ENCODE peak calls at places on chromosomes 3 and 15, in six cellular contexts. H, K, S, J, P and L are unnamed samples.

GRCh38 chr3:189944285-189945145 is 176.2 kb downstream of the P3H2 start:
- DNase-seq in S (no peak), K (no peak), H (no peak), J (no peak), P (no peak), L (no peak)

GRCh38 chr15:25800761-25801515 is 62.2 kb downstream of the ATP10A start:
- DNase-seq in K (no peak), S (no peak), H (no peak), J (no peak), P (no peak), L (no peak)

GRCh38 chr3:8110966-8111798 is 390.4 kb upstream of the LMCD1 start:
- DNase-seq in S (no peak), H (peak; percentile 27), P (peak; percentile 75), J (no peak), K (peak; percentile 64), L (peak; percentile 69)

GRCh38 chr15:41079717-41080116 is 36.4 kb downstream of the INO80 start:
- DNase-seq in S (no peak), J (no peak), K (no peak), P (no peak), H (no peak), L (no peak)

GRCh38 chr15:44208956-44209355 is 13.9 kb upstream of the FRMD5 start:
- DNase-seq in P (no peak), J (no peak), H (no peak), S (no peak), K (no peak), L (no peak)

GRCh38 chr3:142586803-142587406 is 8.4 kb upstream of the ATR start:
- DNase-seq in J (no peak), P (peak; percentile 88), S (no peak), K (peak; percentile 42), H (no peak), L (peak; percentile 36)

GRCh38 chr3:29335438-29335837 is 54.6 kb downstream of the RBMS3 start:
- DNase-seq in J (peak; percentile 84), H (no peak), P (peak; percentile 99), K (no peak), S (no peak), L (no peak)

GRCh38 chr15:31442203-31443090 is 115.8 kb downstream of the KLF13 start:
- DNase-seq in H (no peak), S (no peak), P (peak; percentile 86), J (no peak), K (no peak), L (no peak)

GRCh38 chr3:53571264-53571663 is 76.9 kb downstream of the CACNA1D start:
- DNase-seq in P (no peak), H (no peak), S (no peak), K (no peak), J (no peak), L (no peak)

GRCh38 chr3:172044833-172045585 is 5.6 kb downstream of the FNDC3B start:
- DNase-seq in P (no peak), J (no peak), K (no peak), H (no peak), S (no peak), L (no peak)

GRCh38 chr15:31932581-31932980 is 97.7 kb upstream of the CHRNA7 start:
- DNase-seq in S (no peak), P (no peak), K (no peak), J (no peak), H (no peak), L (no peak)

GRCh38 chr3:18027161-18027939 is 284.9 kb upstream of the TBC1D5 start:
- DNase-seq in P (peak; percentile 8), H (no peak), J (no peak), K (no peak), S (no peak), L (no peak)

GRCh38 chr3:197015790-197016705 is 13.6 kb downstream of the MELTF start:
- DNase-seq in P (no peak), S (no peak), K (no peak), H (no peak), J (no peak), L (no peak)

GRCh38 chr15:51129513-51130197 is 34.9 kb upstream of the TNFAIP8L3 start:
- DNase-seq in K (no peak), P (no peak), H (no peak), J (no peak), S (no peak), L (no peak)

GRCh38 chr3:100537646-100538338 is 45.4 kb downstream of the TMEM45A start:
- DNase-seq in K (no peak), J (no peak), P (no peak), H (no peak), S (no peak), L (no peak)

GRCh38 chr15:58547628-58548307 is 116.0 kb downstream of the LIPC start:
- DNase-seq in H (no peak), S (no peak), J (peak; percentile 38), P (no peak), K (no peak), L (no peak)

GRCh38 chr3:195897081-195897852 is 11.1 kb downstream of the TNK2 start:
- DNase-seq in J (no peak), K (no peak), P (peak; percentile 68), S (no peak), H (no peak), L (peak; percentile 19)

GRCh38 chr3:171784937-171785336 is 25.3 kb downstream of the PLD1 start:
- DNase-seq in H (no peak), S (no peak), P (no peak), J (no peak), K (no peak), L (no peak)

GRCh38 chr3:185713015-185713414 is 111.8 kb downstream of the IGF2BP2 start:
- DNase-seq in K (no peak), H (no peak), J (no peak), S (no peak), P (no peak), L (no peak)

GRCh38 chr3:137763594-137763938 is 549 bp upstream of the SOX14 start:
- DNase-seq in P (no peak), H (no peak), S (no peak), K (no peak), J (no peak), L (no peak)

GRCh38 chr15:87639305-87640011 is 617.1 kb downstream of the NTRK3 start:
- DNase-seq in K (no peak), J (no peak), H (no peak), P (peak; percentile 19), S (no peak), L (no peak)

GRCh38 chr3:183638092-183638644 is 2.7 kb downstream of the KLHL24 start:
- DNase-seq in K (no peak), S (no peak), J (no peak), H (no peak), P (no peak), L (no peak)

GRCh38 chr3:141076821-141077571 is 25.8 kb downstream of the SPSB4 start:
- DNase-seq in J (no peak), K (no peak), H (no peak), P (peak; percentile 23), S (no peak), L (no peak)

GRCh38 chr15:64775551-64776401 is at the start of gene RBPMS2:
- DNase-seq in J (no peak), S (no peak), H (no peak), P (peak; percentile 8), K (no peak), L (peak; percentile 29)

GRCh38 chr3:194472290-194472920 is 14.4 kb downstream of the ATP13A3 start:
- DNase-seq in S (no peak), P (peak; percentile 83), H (no peak), J (no peak), K (peak; percentile 41), L (peak; percentile 34)

GRCh38 chr3:24145981-24146822 is 201.1 kb downstream of the NR1D2 start:
- DNase-seq in J (no peak), H (no peak), P (peak; percentile 91), K (no peak), S (no peak), L (no peak)

GRCh38 chr3:134028486-134029255 is 1.1 kb downstream of the SLCO2A1 start:
- DNase-seq in S (no peak), K (no peak), P (no peak), H (no peak), J (no peak), L (no peak)

GRCh38 chr15:34470892-34471291 is 33.3 kb upstream of the GOLGA8A start:
- DNase-seq in P (no peak), S (no peak), K (no peak), H (no peak), J (no peak), L (no peak)

GRCh38 chr3:156307704-156308103 is 187.3 kb downstream of the KCNAB1 start:
- DNase-seq in P (peak; percentile 87), J (no peak), S (no peak), H (no peak), K (no peak), L (no peak)

GRCh38 chr3:157637866-157638265 is 134.7 kb upstream of the VEPH1 start:
- DNase-seq in J (no peak), P (no peak), H (no peak), S (no peak), K (no peak), L (no peak)

GRCh38 chr3:50161320-50161719 is 6.2 kb downstream of the SEMA3F start:
- DNase-seq in P (no peak), S (no peak), K (no peak), J (no peak), H (no peak), L (no peak)

GRCh38 chr15:69039516-69040225 is 25.2 kb downstream of the NOX5 start:
- DNase-seq in H (no peak), P (no peak), J (peak; percentile 64), K (no peak), S (no peak), L (no peak)